ENCODE peak calls at places on chromosomes 5 and 9, in ten cellular contexts. E, X, U, N, S, H, J, R, T and Q are unnamed samples.

GRCh38 chr5:178284095-178284675 is 51.6 kb upstream of the PHYKPL start:
- DNase-seq in N (no peak), S (no peak), H (no peak), E (no peak), R (no peak), J (peak; percentile 33), X (no peak), T (peak; percentile 19), U (no peak), Q (peak; percentile 11)

GRCh38 chr5:66002415-66002814 is 76.0 kb downstream of the ERBIN start:
- DNase-seq in R (no peak), E (no peak), T (no peak), S (no peak), U (no peak), H (no peak), X (no peak), N (no peak), J (no peak), Q (no peak)

GRCh38 chr5:57041570-57041969 is 89.6 kb upstream of the MIER3 start:
- DNase-seq in J (no peak), T (no peak), N (no peak), U (no peak), S (no peak), X (no peak), R (no peak), H (no peak), E (no peak), Q (no peak)

GRCh38 chr9:133784731-133785561 is 46.8 kb upstream of the SARDH start:
- DNase-seq in S (no peak), J (no peak), X (no peak), H (no peak), U (no peak), T (no peak), N (no peak), E (no peak), R (no peak), Q (no peak)

GRCh38 chr5:137738947-137739346 is 3.1 kb upstream of the KLHL3 start:
- DNase-seq in U (no peak), S (no peak), E (no peak), T (no peak), N (no peak), H (no peak), X (no peak), J (no peak), R (no peak), Q (no peak)

GRCh38 chr9:129307227-129307970 is 129.3 kb upstream of the IER5L start:
- DNase-seq in J (no peak), S (no peak), T (no peak), R (no peak), N (no peak), E (no peak), H (no peak), U (no peak), X (no peak), Q (no peak)

GRCh38 chr9:133904371-133905090 is 87.6 kb downstream of the VAV2 start:
- DNase-seq in H (no peak), X (no peak), J (no peak), S (no peak), T (no peak), U (no peak), R (no peak), E (no peak), N (no peak), Q (no peak)

GRCh38 chr5:83096660-83097334 is 19.4 kb downstream of the XRCC4 start:
- DNase-seq in H (no peak), T (no peak), U (no peak), R (no peak), S (no peak), X (no peak), E (no peak), J (no peak), N (no peak), Q (peak; percentile 48)

GRCh38 chr9:81620009-81620405 is 69.3 kb downstream of the TLE1 start:
- DNase-seq in J (no peak), X (no peak), T (peak; percentile 57), R (no peak), E (no peak), S (no peak), U (no peak), H (no peak), N (peak; percentile 40), Q (no peak)

GRCh38 chr5:54703091-54703490 is 185.5 kb downstream of the SNX18 start:
- DNase-seq in H (peak; percentile 67), J (no peak), N (no peak), E (no peak), S (no peak), X (peak; percentile 36), R (peak; percentile 14), T (peak; percentile 86), U (no peak), Q (peak; percentile 77)

GRCh38 chr9:126235844-126236243 is 90.8 kb upstream of the MVB12B start:
- DNase-seq in X (no peak), T (no peak), H (no peak), N (no peak), E (no peak), S (no peak), U (no peak), J (no peak), R (no peak), Q (no peak)

GRCh38 chr9:81666123-81666522 is 23.2 kb downstream of the TLE1 start:
- DNase-seq in E (no peak), S (no peak), R (no peak), H (no peak), N (no peak), X (no peak), J (no peak), U (no peak), T (no peak), Q (peak; percentile 47)

GRCh38 chr5:67047180-67047579 is 149.4 kb downstream of the CD180 start:
- DNase-seq in T (no peak), X (peak; percentile 40), H (no peak), J (no peak), U (no peak), E (no peak), R (no peak), N (no peak), S (no peak), Q (no peak)

GRCh38 chr9:124858330-124859046 is 3.3 kb downstream of the RPL35 start:
- DNase-seq in X (no peak), J (no peak), N (no peak), S (no peak), E (no peak), R (no peak), U (peak; percentile 24), T (no peak), H (no peak), Q (no peak)

GRCh38 chr5:143456952-143457547 is 53.6 kb upstream of the NR3C1 start:
- DNase-seq in N (no peak), R (no peak), U (no peak), E (no peak), T (peak; percentile 13), H (peak; percentile 33), X (no peak), S (no peak), J (no peak), Q (peak; percentile 72)

GRCh38 chr5:15763754-15764153 is 263.8 kb downstream of the FBXL7 start:
- DNase-seq in E (no peak), N (no peak), S (no peak), J (no peak), X (no peak), R (no peak), H (no peak), T (no peak), U (no peak), Q (peak; percentile 41)